ENCODE peak calls at places on chromosomes 4 and X, in nine cellular contexts. One of them, this sample, is unnamed.

GRCh38 chr4:94511591-94511990 is 59.8 kb downstream of the PDLIM5 start:
- DNase-seq in HL-60: no peak
- DNase-seq in SK-N-SH: no peak
- DNase-seq in retinal pigment epithelial cell: no peak
- DNase-seq in GM12865: no peak
- DNase-seq in OCI-LY7: no peak
- DNase-seq in tibial nerve: no peak
- DNase-seq in GM23338: no peak
- DNase-seq in GM06990: no peak
- DNase-seq in this sample: no peak

GRCh38 chr4:2305766-2306501 is 44.0 kb upstream of the MXD4 start:
- DNase-seq in GM23338: no peak
- DNase-seq in SK-N-SH: no peak
- DNase-seq in retinal pigment epithelial cell: no peak
- DNase-seq in HL-60: no peak
- DNase-seq in tibial nerve: no peak
- DNase-seq in OCI-LY7: no peak
- DNase-seq in GM06990: no peak
- DNase-seq in GM12865: peak; percentile 27
- DNase-seq in this sample: peak; percentile 22

GRCh38 chr4:15544196-15544730 is 74.6 kb downstream of the CC2D2A start:
- DNase-seq in GM06990: no peak
- DNase-seq in retinal pigment epithelial cell: no peak
- DNase-seq in tibial nerve: no peak
- DNase-seq in SK-N-SH: no peak
- DNase-seq in OCI-LY7: no peak
- DNase-seq in GM23338: peak; percentile 4
- DNase-seq in HL-60: no peak
- DNase-seq in GM12865: no peak
- DNase-seq in this sample: no peak

GRCh38 chrX:150366951-150367545 is 3.9 kb downstream of the MAMLD1 start:
- DNase-seq in GM06990: no peak
- DNase-seq in HL-60: no peak
- DNase-seq in SK-N-SH: no peak
- DNase-seq in OCI-LY7: no peak
- DNase-seq in tibial nerve: no peak
- DNase-seq in GM12865: no peak
- DNase-seq in GM23338: no peak
- DNase-seq in retinal pigment epithelial cell: no peak
- DNase-seq in this sample: peak; percentile 46

GRCh38 chr4:95092762-95093161 is 335.0 kb downstream of the BMPR1B start:
- DNase-seq in GM06990: no peak
- DNase-seq in retinal pigment epithelial cell: no peak
- DNase-seq in OCI-LY7: no peak
- DNase-seq in tibial nerve: peak; percentile 19
- DNase-seq in GM23338: no peak
- DNase-seq in SK-N-SH: peak; percentile 12
- DNase-seq in HL-60: no peak
- DNase-seq in GM12865: no peak
- DNase-seq in this sample: no peak

GRCh38 chrX:39972340-39972739 is 125.4 kb downstream of the BCOR start:
- DNase-seq in SK-N-SH: no peak
- DNase-seq in HL-60: no peak
- DNase-seq in OCI-LY7: no peak
- DNase-seq in retinal pigment epithelial cell: no peak
- DNase-seq in GM06990: no peak
- DNase-seq in GM23338: no peak
- DNase-seq in GM12865: no peak
- DNase-seq in tibial nerve: no peak
- DNase-seq in this sample: peak; percentile 24

GRCh38 chr4:152065545-152065944 is 304.7 kb upstream of the GATB start:
- DNase-seq in HL-60: no peak
- DNase-seq in retinal pigment epithelial cell: no peak
- DNase-seq in GM06990: no peak
- DNase-seq in GM23338: no peak
- DNase-seq in GM12865: no peak
- DNase-seq in SK-N-SH: no peak
- DNase-seq in OCI-LY7: no peak
- DNase-seq in tibial nerve: no peak
- DNase-seq in this sample: no peak

GRCh38 chrX:31435592-31435991 is 363.8 kb upstream of the FTHL17 start:
- DNase-seq in GM06990: no peak
- DNase-seq in OCI-LY7: no peak
- DNase-seq in tibial nerve: peak; percentile 6
- DNase-seq in retinal pigment epithelial cell: no peak
- DNase-seq in GM12865: no peak
- DNase-seq in GM23338: peak; percentile 86
- DNase-seq in SK-N-SH: no peak
- DNase-seq in HL-60: no peak
- DNase-seq in this sample: no peak

GRCh38 chr4:178556796-178557195 is 1114.6 kb upstream of the AGA start:
- DNase-seq in tibial nerve: no peak
- DNase-seq in GM06990: no peak
- DNase-seq in HL-60: no peak
- DNase-seq in SK-N-SH: no peak
- DNase-seq in retinal pigment epithelial cell: no peak
- DNase-seq in OCI-LY7: no peak
- DNase-seq in GM23338: no peak
- DNase-seq in GM12865: no peak
- DNase-seq in this sample: no peak

GRCh38 chrX:2705036-2705435 is 13.9 kb downstream of the CD99 start:
- DNase-seq in tibial nerve: peak; percentile 43
- DNase-seq in OCI-LY7: no peak
- DNase-seq in HL-60: no peak
- DNase-seq in SK-N-SH: no peak
- DNase-seq in GM06990: no peak
- DNase-seq in GM23338: no peak
- DNase-seq in retinal pigment epithelial cell: no peak
- DNase-seq in GM12865: no peak
- DNase-seq in this sample: peak; percentile 79

GRCh38 chr4:124278477-124278876 is 434.1 kb downstream of the ANKRD50 start:
- DNase-seq in GM12865: no peak
- DNase-seq in tibial nerve: no peak
- DNase-seq in GM06990: no peak
- DNase-seq in SK-N-SH: peak; percentile 29
- DNase-seq in OCI-LY7: no peak
- DNase-seq in retinal pigment epithelial cell: no peak
- DNase-seq in HL-60: no peak
- DNase-seq in GM23338: no peak
- DNase-seq in this sample: no peak

GRCh38 chrX:115147220-115147619 is 42.0 kb upstream of the RBMXL3 start:
- DNase-seq in GM06990: no peak
- DNase-seq in HL-60: no peak
- DNase-seq in OCI-LY7: no peak
- DNase-seq in GM23338: peak; percentile 8
- DNase-seq in GM12865: peak; percentile 1
- DNase-seq in tibial nerve: no peak
- DNase-seq in retinal pigment epithelial cell: peak; percentile 2
- DNase-seq in SK-N-SH: peak; percentile 6
- DNase-seq in this sample: peak; percentile 0

GRCh38 chr4:127558088-127558487 is 74.7 kb upstream of the INTU start:
- DNase-seq in GM06990: no peak
- DNase-seq in OCI-LY7: no peak
- DNase-seq in retinal pigment epithelial cell: no peak
- DNase-seq in GM12865: no peak
- DNase-seq in HL-60: no peak
- DNase-seq in tibial nerve: no peak
- DNase-seq in SK-N-SH: no peak
- DNase-seq in GM23338: no peak
- DNase-seq in this sample: no peak

GRCh38 chr4:154164931-154165839 is 326.4 kb downstream of the DCHS2 start:
- DNase-seq in SK-N-SH: no peak
- DNase-seq in GM12865: peak; percentile 51
- DNase-seq in retinal pigment epithelial cell: peak; percentile 97
- DNase-seq in HL-60: no peak
- DNase-seq in GM23338: no peak
- DNase-seq in OCI-LY7: no peak
- DNase-seq in GM06990: peak; percentile 31
- DNase-seq in tibial nerve: peak; percentile 7
- DNase-seq in this sample: peak; percentile 92
- H3K4me3 ChIP-seq in SK-N-SH: no peak overlapping the region
- H3K4me3 ChIP-seq in GM12865: no peak overlapping the region
- H3K4me3 ChIP-seq in retinal pigment epithelial cell: no peak overlapping the region
- H3K4me3 ChIP-seq in HL-60: no peak overlapping the region
- H3K4me3 ChIP-seq in GM23338: no peak overlapping the region
- H3K4me3 ChIP-seq in OCI-LY7: no peak overlapping the region
- H3K4me3 ChIP-seq in GM06990: no peak overlapping the region
- H3K4me3 ChIP-seq in tibial nerve: no peak overlapping the region
- H3K4me3 ChIP-seq in this sample: no peak overlapping the region

GRCh38 chrX:25442501-25442900 is 426.7 kb upstream of the ARX start:
- DNase-seq in HL-60: no peak
- DNase-seq in retinal pigment epithelial cell: no peak
- DNase-seq in OCI-LY7: no peak
- DNase-seq in GM23338: peak; percentile 6
- DNase-seq in GM06990: no peak
- DNase-seq in SK-N-SH: no peak
- DNase-seq in tibial nerve: no peak
- DNase-seq in GM12865: no peak
- DNase-seq in this sample: no peak
- TF ChIP-seq CTCF in HL-60: no peak
- TF ChIP-seq CTCF in retinal pigment epithelial cell: peak; percentile 31
- TF ChIP-seq CTCF in OCI-LY7: no peak
- TF ChIP-seq CTCF in GM23338: peak; percentile 50
- TF ChIP-seq CTCF in GM06990: no peak
- TF ChIP-seq CTCF in SK-N-SH: peak; percentile 38
- TF ChIP-seq CTCF in tibial nerve: no peak
- TF ChIP-seq CTCF in GM12865: no peak
- TF ChIP-seq CTCF in this sample: no peak

DNA sequence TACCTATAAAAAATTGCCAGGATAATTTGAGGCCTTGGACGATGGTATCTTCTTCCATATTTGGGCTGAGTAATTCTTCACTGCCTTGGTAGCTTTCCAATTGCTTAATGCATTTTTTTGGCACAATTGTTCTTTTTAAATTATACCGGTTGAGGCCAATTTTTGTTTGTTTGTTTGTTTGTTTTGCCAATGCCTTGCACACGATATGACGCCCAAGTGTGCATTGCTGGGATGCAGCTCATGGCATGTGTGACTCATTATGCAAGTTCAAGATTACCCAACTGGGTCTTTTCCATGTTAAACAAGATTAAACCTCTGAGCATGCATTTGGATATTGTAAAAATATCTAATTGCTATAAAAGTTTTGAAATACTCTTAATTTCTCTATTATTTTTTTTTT is 71.1 kb upstream of the KCNIP4 start:
- DNase-seq in GM06990: no peak
- DNase-seq in GM23338: no peak
- DNase-seq in retinal pigment epithelial cell: no peak
- DNase-seq in GM12865: no peak
- DNase-seq in SK-N-SH: no peak
- DNase-seq in OCI-LY7: no peak
- DNase-seq in tibial nerve: no peak
- DNase-seq in HL-60: no peak
- DNase-seq in this sample: no peak
- H3K4me3 ChIP-seq in GM06990: no peak overlapping the region
- H3K4me3 ChIP-seq in GM23338: no peak overlapping the region
- H3K4me3 ChIP-seq in retinal pigment epithelial cell: no peak overlapping the region
- H3K4me3 ChIP-seq in GM12865: no peak overlapping the region
- H3K4me3 ChIP-seq in SK-N-SH: no peak overlapping the region
- H3K4me3 ChIP-seq in OCI-LY7: no peak overlapping the region
- H3K4me3 ChIP-seq in tibial nerve: no peak overlapping the region
- H3K4me3 ChIP-seq in HL-60: no peak overlapping the region
- H3K4me3 ChIP-seq in this sample: no peak overlapping the region

DNA sequence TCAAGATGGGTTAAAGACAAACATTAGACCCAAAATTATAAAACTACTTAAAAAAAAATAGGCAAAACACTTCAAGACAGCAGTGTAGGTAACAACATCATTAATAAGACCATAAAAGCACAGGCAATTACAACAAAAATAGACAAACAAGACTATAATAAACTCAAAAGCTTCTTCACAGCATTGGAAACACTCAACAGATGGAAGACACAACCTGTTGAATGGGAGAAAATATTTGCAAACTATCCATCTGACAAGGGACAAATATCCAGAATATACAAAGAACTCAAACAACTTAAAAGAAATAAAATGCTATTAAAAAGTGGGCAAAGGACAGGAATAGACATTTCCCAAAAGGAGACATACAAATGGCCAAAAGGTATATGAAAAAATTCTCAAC is 170.7 kb downstream of the HHIP start:
- DNase-seq in tibial nerve: no peak
- DNase-seq in GM23338: no peak
- DNase-seq in OCI-LY7: no peak
- DNase-seq in retinal pigment epithelial cell: no peak
- DNase-seq in HL-60: no peak
- DNase-seq in SK-N-SH: no peak
- DNase-seq in GM12865: no peak
- DNase-seq in GM06990: no peak
- DNase-seq in this sample: no peak
- TF ChIP-seq CTCF in tibial nerve: no peak
- TF ChIP-seq CTCF in GM23338: no peak
- TF ChIP-seq CTCF in OCI-LY7: no peak
- TF ChIP-seq CTCF in retinal pigment epithelial cell: no peak
- TF ChIP-seq CTCF in HL-60: no peak
- TF ChIP-seq CTCF in SK-N-SH: no peak
- TF ChIP-seq CTCF in GM12865: no peak
- TF ChIP-seq CTCF in GM06990: no peak
- TF ChIP-seq CTCF in this sample: no peak

GRCh38 chr4:168569909-168570276 is 73.0 kb downstream of the PALLD start:
- DNase-seq in OCI-LY7: no peak
- DNase-seq in GM23338: no peak
- DNase-seq in GM12865: no peak
- DNase-seq in tibial nerve: no peak
- DNase-seq in HL-60: no peak
- DNase-seq in GM06990: no peak
- DNase-seq in retinal pigment epithelial cell: no peak
- DNase-seq in SK-N-SH: no peak
- DNase-seq in this sample: no peak
- H3K4me3 ChIP-seq in OCI-LY7: no peak overlapping the region
- H3K4me3 ChIP-seq in GM23338: no peak overlapping the region
- H3K4me3 ChIP-seq in GM12865: no peak overlapping the region
- H3K4me3 ChIP-seq in tibial nerve: peak overlapping the region; percentile 5
- H3K4me3 ChIP-seq in HL-60: no peak overlapping the region
- H3K4me3 ChIP-seq in GM06990: no peak overlapping the region
- H3K4me3 ChIP-seq in retinal pigment epithelial cell: no peak overlapping the region
- H3K4me3 ChIP-seq in SK-N-SH: no peak overlapping the region
- H3K4me3 ChIP-seq in this sample: no peak overlapping the region

GRCh38 chr4:147160908-147161513 is 215.3 kb upstream of the TTC29 start:
- DNase-seq in GM06990: no peak
- DNase-seq in HL-60: peak; percentile 10
- DNase-seq in tibial nerve: peak; percentile 23
- DNase-seq in retinal pigment epithelial cell: no peak
- DNase-seq in SK-N-SH: peak; percentile 77
- DNase-seq in GM23338: peak; percentile 72
- DNase-seq in OCI-LY7: peak; percentile 39
- DNase-seq in GM12865: peak; percentile 69
- DNase-seq in this sample: peak; percentile 52
- TF ChIP-seq CTCF in GM06990: peak; percentile 83
- TF ChIP-seq CTCF in HL-60: peak; percentile 63
- TF ChIP-seq CTCF in tibial nerve: peak; percentile 66
- TF ChIP-seq CTCF in retinal pigment epithelial cell: peak; percentile 83
- TF ChIP-seq CTCF in SK-N-SH: peak; percentile 85
- TF ChIP-seq CTCF in GM23338: peak; percentile 81
- TF ChIP-seq CTCF in OCI-LY7: peak; percentile 85
- TF ChIP-seq CTCF in GM12865: peak; percentile 84
- TF ChIP-seq CTCF in this sample: peak; percentile 88